ENCODE peak calls at places on chromosome 3, in nine cellular contexts. S is transverse colon, L is GM12892, F is sigmoid colon, R is spleen, Y is endothelial cell of umbilical vein, N is breast epithelium, U is stomach, P is suprapubic skin. M is an unnamed sample.

GRCh38 chr3:195697582-195698324 is 23.0 kb upstream of the MUC20 start:
- DNase-seq in Y (no peak), R (no peak), L (no peak), N (no peak), U (no peak), P (no peak), F (no peak), S (no peak), M (no peak)

GRCh38 chr3:52090131-52090548 is 33.8 kb upstream of the DUSP7 start:
- DNase-seq in L (no peak), R (peak), U (no peak), N (no peak), Y (peak), P (no peak), S (no peak), F (no peak), M (no peak)

GRCh38 chr3:113051827-113052226 is 61.0 kb downstream of the GTPBP8 start:
- DNase-seq in L (no peak), P (no peak), F (peak), U (no peak), S (no peak), N (no peak), R (no peak), Y (no peak), M (no peak)

GRCh38 chr3:189276481-189277190 is 104.9 kb downstream of the TPRG1 start:
- DNase-seq in S (peak), P (no peak), N (no peak), Y (no peak), U (no peak), L (no peak), F (no peak), R (no peak), M (no peak)

GRCh38 chr3:15055019-15055557 is 10.0 kb downstream of the MRPS25 start:
- DNase-seq in U (no peak), P (no peak), S (peak), Y (no peak), L (peak), N (no peak), F (no peak), R (peak), M (no peak)

GRCh38 chr3:65398953-65399352 is 639.8 kb downstream of the MAGI1 start:
- DNase-seq in S (no peak), Y (peak), R (no peak), P (no peak), L (no peak), F (no peak), U (no peak), N (no peak), M (no peak)

GRCh38 chr3:143538577-143538981 is 309.7 kb downstream of the SLC9A9 start:
- DNase-seq in P (no peak), N (no peak), S (no peak), R (no peak), L (no peak), U (no peak), F (no peak), Y (peak), M (no peak)

GRCh38 chr3:171187706-171188290 is 161.3 kb upstream of the SLC2A2 start:
- DNase-seq in F (no peak), U (no peak), L (no peak), S (no peak), N (no peak), Y (peak), P (no peak), R (no peak), M (peak)

GRCh38 chr3:11671648-11672100 is 28.0 kb upstream of the VGLL4 start:
- DNase-seq in P (no peak), U (no peak), F (no peak), S (no peak), N (no peak), R (no peak), Y (peak), L (no peak), M (peak)

GRCh38 chr3:45640724-45641361 is 46.3 kb downstream of the LIMD1 start:
- DNase-seq in P (no peak), L (no peak), Y (no peak), R (no peak), S (no peak), F (no peak), U (no peak), N (no peak), M (no peak)
- TF ChIP-seq POLR2AphosphoS5 in P (no peak), L (no peak), Y (no peak), R (no peak), S (no peak), F (no peak), U (no peak), N (no peak), M (no peak)

GRCh38 chr3:46916278-46916677 is 38.8 kb downstream of the PTH1R start:
- DNase-seq in L (no peak), P (no peak), F (no peak), Y (no peak), N (no peak), S (no peak), R (no peak), U (no peak), M (no peak)

GRCh38 chr3:46916799-46917198 is 39.3 kb downstream of the PTH1R start:
- DNase-seq in P (no peak), R (no peak), U (no peak), F (no peak), Y (no peak), L (no peak), S (no peak), N (no peak), M (no peak)

GRCh38 chr3:46918202-46918601 is 40.7 kb downstream of the PTH1R start:
- DNase-seq in N (no peak), R (no peak), F (no peak), P (no peak), L (no peak), U (no peak), Y (no peak), S (no peak), M (no peak)

GRCh38 chr3:46918634-46919033 is 41.1 kb downstream of the PTH1R start:
- DNase-seq in S (no peak), Y (no peak), F (peak), P (no peak), N (no peak), U (no peak), L (no peak), R (peak), M (no peak)

DNA sequence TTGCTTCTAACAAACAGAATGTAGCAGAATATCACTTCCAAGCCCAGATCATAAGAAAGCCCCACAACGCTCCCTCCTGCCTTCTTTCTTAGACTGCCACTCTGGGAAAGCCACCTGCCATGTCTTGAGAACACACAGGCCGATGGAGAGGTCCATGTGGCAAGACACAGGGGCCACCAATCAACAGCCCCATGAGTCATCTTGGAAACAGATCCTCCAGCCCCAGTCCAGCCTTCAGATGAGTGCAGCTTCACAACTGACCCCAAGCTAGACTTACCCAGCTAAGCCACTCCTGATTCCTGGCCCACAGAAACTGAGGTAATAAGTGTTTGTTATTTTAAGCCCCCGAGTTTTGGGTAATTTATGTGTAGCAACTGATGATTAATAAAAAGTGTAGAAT is 39.7 kb downstream of the PTH1R start:
- DNase-seq in P (no peak), N (no peak), S (no peak), F (peak), R (peak), L (no peak), Y (no peak), U (no peak), M (no peak)
- TF ChIP-seq POLR2A in P (no peak), N (no peak), S (no peak), F (no peak), R (no peak), L (no peak), Y (no peak), U (no peak), M (peak)

GRCh38 chr3:127224118-127224517 is 31.2 kb downstream of the PRR23E start:
- DNase-seq in S (no peak), Y (no peak), L (no peak), R (no peak), F (no peak), N (no peak), U (no peak), P (no peak), M (no peak)
- TF ChIP-seq POLR2AphosphoS5 in S (no peak), Y (no peak), L (no peak), R (no peak), F (no peak), N (no peak), U (no peak), P (no peak), M (no peak)

GRCh38 chr3:114624676-114625181 is 330.9 kb downstream of the TIGIT start:
- DNase-seq in U (peak), F (peak), P (peak), Y (peak), N (peak), L (no peak), S (peak), R (peak), M (no peak)
- TF ChIP-seq POLR2A in U (no peak), F (peak), P (no peak), Y (no peak), N (no peak), L (no peak), S (peak), R (no peak), M (no peak)